ENCODE peak calls at places on chromosomes 5 and 9, in five cellular contexts. N is IMR-90, K is neural progenitor cell, H is PC-3, U is hepatocyte. Z is an unnamed sample.

GRCh38 chr5:134435525-134435924 is 23.8 kb upstream of the CDKN2AIPNL start:
- DNase-seq in H (peak; percentile 88), N (peak; percentile 92), U (peak; percentile 52), K (no peak), Z (no peak)

GRCh38 chr5:136132087-136132486 is 558 bp upstream of the SMAD5 start:
- DNase-seq in U (peak; percentile 21), K (no peak), N (no peak), H (no peak), Z (no peak)

GRCh38 chr5:346229-346935 is 24.9 kb downstream of the AHRR start:
- DNase-seq in H (no peak), U (no peak), K (no peak), N (no peak), Z (peak; percentile 73)

GRCh38 chr9:114286146-114286679 is 36.7 kb upstream of the ORM1 start:
- DNase-seq in N (no peak), U (no peak), H (no peak), K (no peak), Z (peak; percentile 32)

GRCh38 chr5:122704247-122705036 is 70.4 kb upstream of the SNX2 start:
- DNase-seq in H (peak; percentile 70), U (peak; percentile 67), K (peak; percentile 64), N (peak; percentile 67), Z (no peak)

GRCh38 chr5:140040358-140040757 is 2.7 kb downstream of the NRG2 start:
- DNase-seq in N (no peak), U (no peak), H (no peak), K (no peak), Z (no peak)

GRCh38 chr5:58965677-58966414 is 383.0 kb downstream of the RAB3C start:
- DNase-seq in U (no peak), K (no peak), N (no peak), H (no peak), Z (no peak)

GRCh38 chr9:101691657-101692056 is 46.8 kb downstream of the GRIN3A start:
- DNase-seq in H (no peak), K (no peak), U (no peak), N (no peak), Z (no peak)

GRCh38 chr9:763692-764091 is 77.8 kb upstream of the DMRT1 start:
- DNase-seq in K (no peak), N (no peak), U (no peak), H (no peak), Z (no peak)

GRCh38 chr9:88590558-88591146 is 55.7 kb downstream of the NXNL2 start:
- DNase-seq in H (no peak), U (no peak), N (no peak), K (peak; percentile 18), Z (no peak)

GRCh38 chr5:145750194-145750593 is 84.9 kb downstream of the PRELID2 start:
- DNase-seq in K (no peak), U (no peak), N (no peak), H (no peak), Z (no peak)

GRCh38 chr5:64979518-64979917 is 210.8 kb downstream of the CWC27 start:
- DNase-seq in H (no peak), N (no peak), K (no peak), U (no peak), Z (no peak)

GRCh38 chr5:74318985-74319563 is 321.5 kb downstream of the ENC1 start:
- DNase-seq in H (no peak), N (peak; percentile 58), U (no peak), K (no peak), Z (no peak)

GRCh38 chr5:172775326-172776234 is 4.6 kb upstream of the DUSP1 start:
- DNase-seq in N (peak; percentile 90), K (no peak), U (peak; percentile 88), H (peak; percentile 74), Z (no peak)

GRCh38 chr5:115372121-115372520 is 75.7 kb upstream of the CCDC112 start:
- DNase-seq in N (no peak), U (no peak), K (no peak), H (peak; percentile 50), Z (no peak)

GRCh38 chr9:4293293-4293931 is 6.5 kb downstream of the GLIS3 start:
- DNase-seq in K (peak; percentile 23), U (peak; percentile 40), H (peak; percentile 81), N (peak; percentile 97), Z (peak; percentile 83)

GRCh38 chr9:72947987-72948465 is 4.8 kb downstream of the ALDH1A1 start:
- DNase-seq in H (no peak), N (no peak), U (no peak), K (no peak), Z (no peak)

GRCh38 chr5:74538206-74538661 is 102.3 kb downstream of the ENC1 start:
- DNase-seq in U (peak; percentile 55), K (no peak), N (peak; percentile 89), H (no peak), Z (peak; percentile 65)

GRCh38 chr9:34566972-34567371 is 22.6 kb downstream of the CNTFR start:
- DNase-seq in U (no peak), H (no peak), N (no peak), K (no peak), Z (no peak)

GRCh38 chr9:87793292-87793691 is 67.4 kb downstream of the CTSL start:
- DNase-seq in K (no peak), U (peak; percentile 69), H (peak; percentile 56), N (peak; percentile 87), Z (peak; percentile 88)

GRCh38 chr5:131005963-131006684 is 158.9 kb downstream of the HINT1 start:
- DNase-seq in H (no peak), N (no peak), K (peak; percentile 33), U (peak; percentile 21), Z (peak; percentile 9)

GRCh38 chr5:69378376-69378775 is 8.8 kb downstream of the RAD17 start:
- DNase-seq in U (no peak), N (no peak), K (no peak), H (no peak), Z (no peak)

GRCh38 chr9:21265421-21266189 is 25.8 kb upstream of the IFNA14 start:
- DNase-seq in N (no peak), K (no peak), U (no peak), H (peak; percentile 56), Z (no peak)

GRCh38 chr9:100575765-100576368 is 2.0 kb upstream of the CAVIN4 start:
- DNase-seq in U (no peak), H (peak; percentile 68), K (no peak), N (peak; percentile 73), Z (peak; percentile 47)

GRCh38 chr5:36950586-36951457 is 74.3 kb downstream of the NIPBL start:
- DNase-seq in K (no peak), H (peak; percentile 83), U (no peak), N (peak; percentile 64), Z (peak; percentile 85)

GRCh38 chr5:65984098-65984885 is 57.9 kb downstream of the ERBIN start:
- DNase-seq in K (peak; percentile 19), N (no peak), H (no peak), U (no peak), Z (no peak)

GRCh38 chr9:124852829-124853531 is at the start of gene WDR38:
- DNase-seq in U (peak; percentile 89), K (peak; percentile 89), H (peak; percentile 74), N (peak; percentile 66), Z (peak; percentile 98)

GRCh38 chr5:139657363-139658321 is 9.5 kb downstream of the CXXC5 start:
- DNase-seq in N (no peak), K (no peak), U (no peak), H (no peak), Z (peak; percentile 94)

GRCh38 chr9:92608221-92609141 is 61.5 kb downstream of the IPPK start:
- DNase-seq in U (no peak), K (no peak), N (no peak), H (no peak), Z (peak; percentile 68)

GRCh38 chr9:36486454-36486932 is 86.2 kb upstream of the MELK start:
- DNase-seq in N (peak; percentile 11), U (peak; percentile 39), K (peak; percentile 45), H (no peak), Z (peak; percentile 71)

GRCh38 chr5:143659614-143660238 is 152.2 kb upstream of the HMHB1 start:
- DNase-seq in K (no peak), H (peak; percentile 79), U (no peak), N (no peak), Z (no peak)

GRCh38 chr5:173429489-173430150 is 101.4 kb upstream of the STC2 start:
- DNase-seq in U (no peak), K (no peak), H (peak; percentile 42), N (peak; percentile 67), Z (no peak)

GRCh38 chr5:140321796-140322195 is 18.9 kb upstream of the PFDN1 start:
- DNase-seq in N (no peak), H (no peak), K (no peak), U (no peak), Z (no peak)

GRCh38 chr5:96379862-96380261 is 53.2 kb downstream of the PCSK1 start:
- DNase-seq in H (no peak), K (no peak), N (no peak), U (no peak), Z (no peak)

GRCh38 chr5:1882337-1883119 is at the start of gene IRX4:
- DNase-seq in N (peak; percentile 20), K (peak; percentile 62), U (no peak), H (peak; percentile 32), Z (peak; percentile 94)
- H3K4me2 ChIP-seq in N (peak within 1 kb of the TSS; percentile 66), K (peak within 1 kb of the TSS; percentile 71), U (peak within 1 kb of the TSS; percentile 81), H (peak within 1 kb of the TSS; percentile 84), Z (no peak within 1 kb of the TSS)

DNA sequence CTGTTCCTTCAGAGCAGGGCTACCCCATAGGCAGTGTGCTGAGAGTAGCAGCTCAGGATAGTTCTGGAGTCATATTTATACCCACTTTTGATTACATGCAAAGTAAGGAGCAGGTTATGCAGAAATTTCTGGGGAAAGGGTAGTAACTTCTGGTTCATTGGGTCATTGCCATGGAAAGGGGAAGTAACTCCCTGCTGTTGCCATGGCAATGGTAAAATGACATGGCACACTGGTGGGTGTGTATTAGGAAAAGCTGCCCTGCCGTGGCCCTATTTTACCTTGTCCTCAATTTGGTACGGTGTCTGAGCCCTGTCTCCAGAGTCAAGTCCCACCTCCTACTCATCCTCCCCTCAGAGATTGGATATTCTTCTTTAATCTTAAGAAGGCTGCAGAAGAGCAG is 526.7 kb upstream of the TYRP1 start:
- DNase-seq in H (no peak), U (no peak), K (no peak), N (no peak), Z (no peak)
- H3K4me2 ChIP-seq in H (no peak overlapping the region), U (no peak overlapping the region), K (no peak overlapping the region), N (no peak overlapping the region), Z (no peak overlapping the region)

GRCh38 chr5:54671111-54671531 is 153.6 kb downstream of the SNX18 start:
- DNase-seq in U (no peak), N (peak; percentile 36), H (no peak), K (no peak), Z (no peak)
- H3K4me2 ChIP-seq in U (no peak overlapping the region), N (no peak overlapping the region), H (no peak overlapping the region), K (no peak overlapping the region), Z (no peak overlapping the region)

GRCh38 chr5:93162201-93162654 is 418.8 kb downstream of the NR2F1-AS1 start:
- DNase-seq in K (peak; percentile 73), N (no peak), H (peak; percentile 51), U (no peak), Z (no peak)
- H3K4me2 ChIP-seq in K (no peak overlapping the region), N (peak overlapping the region; percentile 0), H (peak overlapping the region; percentile 75), U (no peak overlapping the region), Z (peak overlapping the region; percentile 75)

GRCh38 chr5:151146003-151146524 is 11.5 kb downstream of the ANXA6 start:
- DNase-seq in K (no peak), N (no peak), H (no peak), U (no peak), Z (no peak)
- H3K4me2 ChIP-seq in K (no peak overlapping the region), N (no peak overlapping the region), H (no peak overlapping the region), U (no peak overlapping the region), Z (no peak overlapping the region)

Z was measured in osteoblast.